ENCODE peak calls at places on chromosomes 12 and 14, in nine cellular contexts. L is thoracic aorta; O is T-helper 1 cell; M is lower leg skin; Z is CD4-positive, alpha-beta T cell; D is pancreas; B is cerebellar nuclear complex; Y is stimulated activated CD8-positive, alpha-beta memory T cell treated with anti-CD3 and anti-CD28 coated beads, Interleukin-4, amount 100 ng/mL, for 4 hours; N is occipital lobe. A is an unnamed sample.

GRCh38 chr12:57127101-57127709 is 1.1 kb upstream of the LRP1 start:
- DNase-seq in L (no peak), O (peak), M (peak), Z (peak), D (peak), B (no peak), Y (no peak), N (peak), A (peak)

GRCh38 chr12:77133566-77133965 is 68.2 kb upstream of the E2F7 start:
- DNase-seq in L (no peak), O (no peak), M (no peak), Z (no peak), D (peak), B (no peak), Y (no peak), N (no peak), A (no peak)

GRCh38 chr14:68362841-68363240 is 430.0 kb downstream of the ZFP36L1 start:
- DNase-seq in L (no peak), O (no peak), M (no peak), Z (no peak), D (no peak), B (no peak), Y (no peak), N (no peak), A (no peak)

GRCh38 chr12:90910958-90911357 is 44.0 kb downstream of the CCER1 start:
- DNase-seq in L (no peak), O (no peak), M (no peak), Z (no peak), D (no peak), B (no peak), Y (no peak), N (no peak), A (no peak)

GRCh38 chr12:43113153-43113552 is 438.9 kb downstream of the ADAMTS20 start:
- DNase-seq in L (no peak), O (no peak), M (no peak), Z (no peak), D (no peak), B (no peak), Y (no peak), N (no peak), A (no peak)

GRCh38 chr12:28390716-28391452 is 200.6 kb downstream of the CCDC91 start:
- DNase-seq in L (no peak), O (no peak), M (no peak), Z (no peak), D (no peak), B (no peak), Y (no peak), N (no peak), A (no peak)

GRCh38 chr12:92827836-92828431 is 101.2 kb downstream of the EEA1 start:
- DNase-seq in L (no peak), O (no peak), M (no peak), Z (peak), D (no peak), B (no peak), Y (no peak), N (no peak), A (no peak)

GRCh38 chr12:111121840-111122239 is 201.5 kb upstream of the MYL2 start:
- DNase-seq in L (no peak), O (no peak), M (no peak), Z (no peak), D (no peak), B (no peak), Y (no peak), N (no peak), A (no peak)

GRCh38 chr12:26499979-26500640 is 304.7 kb downstream of the SSPN start:
- DNase-seq in L (no peak), O (no peak), M (no peak), Z (no peak), D (no peak), B (no peak), Y (no peak), N (no peak), A (no peak)

GRCh38 chr12:116520801-116521471 is 38.2 kb upstream of the MAP1LC3B2 start:
- DNase-seq in L (no peak), O (no peak), M (no peak), Z (no peak), D (no peak), B (peak), Y (no peak), N (peak), A (no peak)

GRCh38 chr12:132094269-132094891 is 49.7 kb downstream of the DDX51 start:
- DNase-seq in L (no peak), O (no peak), M (no peak), Z (no peak), D (no peak), B (no peak), Y (no peak), N (no peak), A (no peak)

GRCh38 chr12:88639361-88639760 is 59.1 kb upstream of the KITLG start:
- DNase-seq in L (no peak), O (no peak), M (no peak), Z (no peak), D (no peak), B (no peak), Y (no peak), N (no peak), A (no peak)

GRCh38 chr12:89951050-89951693 is 242.5 kb upstream of the ATP2B1 start:
- DNase-seq in L (no peak), O (no peak), M (no peak), Z (no peak), D (no peak), B (no peak), Y (no peak), N (no peak), A (no peak)

GRCh38 chr14:19743256-19743655 is at the start of gene OR4Q3:
- DNase-seq in L (no peak), O (no peak), M (no peak), Z (no peak), D (no peak), B (no peak), Y (no peak), N (no peak), A (no peak)

GRCh38 chr12:131896080-131896810 is 1.8 kb downstream of the ULK1 start:
- DNase-seq in L (peak), O (peak), M (peak), Z (peak), D (peak), B (peak), Y (peak), N (peak), A (peak)

GRCh38 chr12:92696240-92696639 is 6.5 kb upstream of the PLEKHG7 start:
- DNase-seq in L (no peak), O (no peak), M (no peak), Z (no peak), D (no peak), B (no peak), Y (no peak), N (no peak), A (no peak)

GRCh38 chr12:55720071-55720564 is at the start of gene RDH5:
- DNase-seq in L (peak), O (no peak), M (no peak), Z (no peak), D (peak), B (no peak), Y (no peak), N (no peak), A (no peak)

GRCh38 chr14:65704850-65705249 is 292.3 kb downstream of the FUT8 start:
- DNase-seq in L (no peak), O (no peak), M (no peak), Z (no peak), D (no peak), B (no peak), Y (no peak), N (no peak), A (no peak)

GRCh38 chr12:32478858-32479257 is 79.5 kb downstream of the FGD4 start:
- DNase-seq in L (no peak), O (no peak), M (no peak), Z (no peak), D (no peak), B (no peak), Y (no peak), N (no peak), A (no peak)

GRCh38 chr12:115261691-115262398 is 577.9 kb upstream of the TBX3 start:
- DNase-seq in L (no peak), O (no peak), M (no peak), Z (no peak), D (no peak), B (no peak), Y (no peak), N (no peak), A (no peak)

GRCh38 chr12:89962648-89963047 is 254.0 kb upstream of the ATP2B1 start:
- DNase-seq in L (no peak), O (no peak), M (no peak), Z (no peak), D (no peak), B (no peak), Y (no peak), N (no peak), A (no peak)

GRCh38 chr12:1800646-1801284 is 19.6 kb upstream of the LRTM2 start:
- DNase-seq in L (no peak), O (no peak), M (no peak), Z (no peak), D (peak), B (no peak), Y (no peak), N (no peak), A (no peak)

GRCh38 chr12:6866163-6866919 is 990 bp upstream of the TPI1 start:
- DNase-seq in L (no peak), O (no peak), M (no peak), Z (no peak), D (no peak), B (no peak), Y (no peak), N (no peak), A (no peak)

GRCh38 chr14:97930191-97930590 is 1133.0 kb downstream of the VRK1 start:
- DNase-seq in L (no peak), O (no peak), M (no peak), Z (no peak), D (no peak), B (no peak), Y (no peak), N (no peak), A (no peak)

GRCh38 chr14:99803803-99804202 is 10.6 kb downstream of the EML1 start:
- DNase-seq in L (no peak), O (no peak), M (no peak), Z (no peak), D (no peak), B (no peak), Y (no peak), N (no peak), A (no peak)

GRCh38 chr14:62800577-62800976 is 244.7 kb downstream of the KCNH5 start:
- DNase-seq in L (no peak), O (no peak), M (no peak), Z (no peak), D (no peak), B (no peak), Y (no peak), N (no peak), A (no peak)

GRCh38 chr14:53128303-53128702 is 24.8 kb downstream of the DDHD1 start:
- DNase-seq in L (no peak), O (no peak), M (no peak), Z (no peak), D (no peak), B (no peak), Y (no peak), N (no peak), A (no peak)

GRCh38 chr14:68305738-68306137 is 486.2 kb downstream of the RAD51B start:
- DNase-seq in L (no peak), O (no peak), M (no peak), Z (no peak), D (no peak), B (no peak), Y (no peak), N (no peak), A (no peak)

GRCh38 chr12:76631741-76632140 is 72.2 kb upstream of the OSBPL8 start:
- DNase-seq in L (no peak), O (no peak), M (no peak), Z (no peak), D (no peak), B (no peak), Y (no peak), N (no peak), A (no peak)

GRCh38 chr12:128387811-128388422 is 120.9 kb downstream of the TMEM132C start:
- DNase-seq in L (no peak), O (no peak), M (no peak), Z (no peak), D (peak), B (no peak), Y (no peak), N (no peak), A (peak)

GRCh38 chr12:131222271-131223139 is 268.8 kb downstream of the ADGRD1 start:
- DNase-seq in L (no peak), O (no peak), M (no peak), Z (no peak), D (no peak), B (no peak), Y (no peak), N (no peak), A (no peak)

GRCh38 chr12:74021937-74022336 is 515.7 kb upstream of the ATXN7L3B start:
- DNase-seq in L (no peak), O (no peak), M (no peak), Z (no peak), D (peak), B (no peak), Y (no peak), N (peak), A (peak)

GRCh38 chr14:65079201-65079600 is 23.1 kb downstream of the MAX start:
- DNase-seq in L (no peak), O (no peak), M (no peak), Z (no peak), D (no peak), B (no peak), Y (no peak), N (no peak), A (no peak)

GRCh38 chr14:22124071-22124613 is 450.5 kb upstream of the OR4E1 start:
- DNase-seq in L (no peak), O (no peak), M (no peak), Z (no peak), D (no peak), B (no peak), Y (no peak), N (no peak), A (no peak)

GRCh38 chr12:95763809-95764253 is 26.7 kb downstream of the NTN4 start:
- DNase-seq in L (peak), O (no peak), M (peak), Z (no peak), D (peak), B (no peak), Y (no peak), N (no peak), A (no peak)

GRCh38 chr14:92970233-92970625 is 47.3 kb downstream of the CHGA start:
- DNase-seq in L (no peak), O (no peak), M (no peak), Z (no peak), D (no peak), B (no peak), Y (no peak), N (no peak), A (no peak)

GRCh38 chr14:60665178-60665555 is 15.9 kb upstream of the SIX1 start:
- DNase-seq in L (no peak), O (no peak), M (no peak), Z (no peak), D (no peak), B (no peak), Y (no peak), N (no peak), A (no peak)

GRCh38 chr14:68088463-68088862 is 268.9 kb downstream of the RAD51B start:
- DNase-seq in L (no peak), O (no peak), M (no peak), Z (no peak), D (no peak), B (no peak), Y (no peak), N (no peak), A (no peak)

A was measured in head of caudate nucleus.